ENCODE peak calls at places on chromosomes 12 and 14, in nine cellular contexts. One of them, this sample, is unnamed.

GRCh38 chr14:32941668-32942065 is 3.0 kb downstream of the NPAS3 start:
- DNase-seq in sigmoid colon: no peak
- DNase-seq in GM12865: no peak
- DNase-seq in CD8-positive, alpha-beta memory T cell: no peak
- DNase-seq in A549: no peak
- DNase-seq in neural progenitor cell: no peak
- DNase-seq in OCI-LY7: no peak
- DNase-seq in GM23248: no peak
- DNase-seq in ascending aorta: no peak
- DNase-seq in this sample: no peak

GRCh38 chr14:73623504-73623903 is 11.2 kb downstream of the ACOT6 start:
- DNase-seq in sigmoid colon: no peak
- DNase-seq in GM12865: no peak
- DNase-seq in CD8-positive, alpha-beta memory T cell: no peak
- DNase-seq in A549: no peak
- DNase-seq in neural progenitor cell: no peak
- DNase-seq in OCI-LY7: no peak
- DNase-seq in GM23248: no peak
- DNase-seq in ascending aorta: no peak
- DNase-seq in this sample: no peak

GRCh38 chr14:71538949-71539659 is 393.1 kb upstream of the RGS6 start:
- DNase-seq in sigmoid colon: no peak
- DNase-seq in GM12865: no peak
- DNase-seq in CD8-positive, alpha-beta memory T cell: no peak
- DNase-seq in A549: no peak
- DNase-seq in neural progenitor cell: no peak
- DNase-seq in OCI-LY7: no peak
- DNase-seq in GM23248: peak; percentile 29
- DNase-seq in ascending aorta: no peak
- DNase-seq in this sample: no peak

GRCh38 chr14:44162197-44162596 is 344.9 kb downstream of the FSCB start:
- DNase-seq in sigmoid colon: no peak
- DNase-seq in GM12865: no peak
- DNase-seq in CD8-positive, alpha-beta memory T cell: no peak
- DNase-seq in A549: peak; percentile 12
- DNase-seq in neural progenitor cell: no peak
- DNase-seq in OCI-LY7: peak; percentile 3
- DNase-seq in GM23248: no peak
- DNase-seq in ascending aorta: no peak
- DNase-seq in this sample: no peak

GRCh38 chr12:16020034-16020433 is 108.9 kb downstream of the DERA start:
- DNase-seq in sigmoid colon: no peak
- DNase-seq in GM12865: no peak
- DNase-seq in CD8-positive, alpha-beta memory T cell: no peak
- DNase-seq in A549: no peak
- DNase-seq in neural progenitor cell: no peak
- DNase-seq in OCI-LY7: no peak
- DNase-seq in GM23248: peak; percentile 14
- DNase-seq in ascending aorta: no peak
- DNase-seq in this sample: no peak

GRCh38 chr14:44895716-44896115 is 66.0 kb downstream of the KLHL28 start:
- DNase-seq in sigmoid colon: no peak
- DNase-seq in GM12865: no peak
- DNase-seq in CD8-positive, alpha-beta memory T cell: no peak
- DNase-seq in A549: no peak
- DNase-seq in neural progenitor cell: no peak
- DNase-seq in OCI-LY7: no peak
- DNase-seq in GM23248: peak; percentile 93
- DNase-seq in ascending aorta: no peak
- DNase-seq in this sample: peak; percentile 80

GRCh38 chr14:52650774-52651173 is 44.6 kb downstream of the ERO1A start:
- DNase-seq in sigmoid colon: no peak
- DNase-seq in GM12865: no peak
- DNase-seq in CD8-positive, alpha-beta memory T cell: no peak
- DNase-seq in A549: peak; percentile 36
- DNase-seq in neural progenitor cell: peak; percentile 8
- DNase-seq in OCI-LY7: no peak
- DNase-seq in GM23248: peak; percentile 13
- DNase-seq in ascending aorta: no peak
- DNase-seq in this sample: no peak

GRCh38 chr14:91575469-91576208 is 65.5 kb upstream of the PPP4R3A start:
- DNase-seq in sigmoid colon: no peak
- DNase-seq in GM12865: no peak
- DNase-seq in CD8-positive, alpha-beta memory T cell: no peak
- DNase-seq in A549: no peak
- DNase-seq in neural progenitor cell: peak; percentile 52
- DNase-seq in OCI-LY7: no peak
- DNase-seq in GM23248: no peak
- DNase-seq in ascending aorta: no peak
- DNase-seq in this sample: no peak

GRCh38 chr14:20197459-20197858 is 6.8 kb downstream of the OR11G2 start:
- DNase-seq in sigmoid colon: no peak
- DNase-seq in GM12865: no peak
- DNase-seq in CD8-positive, alpha-beta memory T cell: no peak
- DNase-seq in A549: no peak
- DNase-seq in neural progenitor cell: no peak
- DNase-seq in OCI-LY7: no peak
- DNase-seq in GM23248: no peak
- DNase-seq in ascending aorta: no peak
- DNase-seq in this sample: no peak

GRCh38 chr14:20195911-20196310 is 5.2 kb downstream of the OR11G2 start:
- DNase-seq in sigmoid colon: no peak
- DNase-seq in GM12865: no peak
- DNase-seq in CD8-positive, alpha-beta memory T cell: no peak
- DNase-seq in A549: no peak
- DNase-seq in neural progenitor cell: no peak
- DNase-seq in OCI-LY7: no peak
- DNase-seq in GM23248: peak; percentile 20
- DNase-seq in ascending aorta: no peak
- DNase-seq in this sample: no peak

GRCh38 chr14:20194101-20194500 is 3.4 kb downstream of the OR11G2 start:
- DNase-seq in sigmoid colon: no peak
- DNase-seq in GM12865: no peak
- DNase-seq in CD8-positive, alpha-beta memory T cell: no peak
- DNase-seq in A549: no peak
- DNase-seq in neural progenitor cell: no peak
- DNase-seq in OCI-LY7: no peak
- DNase-seq in GM23248: no peak
- DNase-seq in ascending aorta: no peak
- DNase-seq in this sample: no peak

DNA sequence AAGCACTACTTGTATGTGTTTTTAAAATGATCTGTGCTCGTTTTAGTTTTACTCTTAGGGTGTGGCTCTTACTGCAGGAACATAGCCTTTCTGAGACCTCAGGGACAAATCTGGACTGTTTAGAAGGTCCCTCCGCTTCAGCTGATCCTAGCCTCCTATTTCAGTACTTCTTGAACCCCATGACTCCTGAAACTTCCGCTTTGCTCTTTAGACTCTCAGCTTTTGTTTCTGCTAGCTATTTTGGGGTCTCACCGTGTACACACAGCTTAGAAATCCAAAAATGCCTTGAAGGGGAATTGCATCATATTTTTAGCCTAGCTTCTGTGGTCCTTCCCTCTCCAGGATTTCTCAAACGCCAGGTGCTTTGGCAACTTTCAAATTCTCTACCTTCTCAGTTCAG is 8.3 kb downstream of the OR11G2 start:
- DNase-seq in sigmoid colon: no peak
- DNase-seq in GM12865: no peak
- DNase-seq in CD8-positive, alpha-beta memory T cell: no peak
- DNase-seq in A549: no peak
- DNase-seq in neural progenitor cell: no peak
- DNase-seq in OCI-LY7: no peak
- DNase-seq in GM23248: no peak
- DNase-seq in ascending aorta: no peak
- DNase-seq in this sample: no peak
- H3K4me3 ChIP-seq in sigmoid colon: no peak overlapping the region
- H3K4me3 ChIP-seq in GM12865: no peak overlapping the region
- H3K4me3 ChIP-seq in CD8-positive, alpha-beta memory T cell: no peak overlapping the region
- H3K4me3 ChIP-seq in A549: no peak overlapping the region
- H3K4me3 ChIP-seq in neural progenitor cell: no peak overlapping the region
- H3K4me3 ChIP-seq in OCI-LY7: no peak overlapping the region
- H3K4me3 ChIP-seq in GM23248: no peak overlapping the region
- H3K4me3 ChIP-seq in ascending aorta: no peak overlapping the region
- H3K4me3 ChIP-seq in this sample: no peak overlapping the region

DNA sequence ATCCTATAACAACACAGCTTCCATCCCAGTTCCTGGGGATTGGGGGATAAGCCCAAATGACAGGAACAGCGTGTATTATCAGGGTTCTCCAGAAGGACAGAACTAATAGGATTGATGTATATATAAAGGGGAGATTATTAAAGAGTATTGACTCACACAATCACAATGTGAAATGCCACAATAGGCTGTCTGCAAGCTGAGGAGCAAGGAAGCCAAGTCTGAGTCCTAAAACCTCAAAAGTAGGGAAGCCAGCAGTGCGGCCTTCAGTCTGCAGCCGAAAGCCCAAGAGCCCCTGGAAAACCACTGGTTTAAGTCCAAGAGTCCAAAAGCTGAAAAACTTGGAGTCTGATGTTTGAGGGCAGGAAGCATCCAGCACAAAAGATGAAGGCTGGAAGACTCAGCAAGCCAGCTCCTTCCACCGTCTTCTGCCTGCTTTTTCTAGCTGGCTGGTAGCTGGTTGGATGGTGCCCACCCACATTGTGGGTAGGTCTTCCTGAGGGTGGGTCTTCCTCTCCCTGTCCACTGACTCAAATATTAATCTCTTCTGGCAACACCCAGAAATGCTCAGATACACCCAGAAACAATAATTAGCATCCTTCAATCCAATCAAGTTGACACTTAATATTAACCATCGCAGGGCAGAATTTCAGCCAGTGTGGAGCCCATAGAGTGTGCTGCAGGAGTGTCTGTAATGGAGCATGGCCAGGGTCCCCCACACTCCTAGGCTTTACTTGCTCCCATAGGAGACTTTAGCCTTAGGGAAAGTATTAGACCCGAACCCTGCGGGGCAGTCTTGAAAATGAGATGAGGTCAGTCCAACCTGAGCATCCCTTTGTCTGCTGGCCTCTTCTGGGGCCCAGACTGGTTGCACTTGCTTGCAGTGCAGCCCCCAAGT is 111.1 kb downstream of the SINHCAF start:
- DNase-seq in sigmoid colon: no peak
- DNase-seq in GM12865: no peak
- DNase-seq in CD8-positive, alpha-beta memory T cell: no peak
- DNase-seq in A549: no peak
- DNase-seq in neural progenitor cell: no peak
- DNase-seq in OCI-LY7: no peak
- DNase-seq in GM23248: no peak
- DNase-seq in ascending aorta: no peak
- DNase-seq in this sample: no peak
- H3K4me3 ChIP-seq in sigmoid colon: no peak overlapping the region
- H3K4me3 ChIP-seq in GM12865: no peak overlapping the region
- H3K4me3 ChIP-seq in CD8-positive, alpha-beta memory T cell: no peak overlapping the region
- H3K4me3 ChIP-seq in A549: no peak overlapping the region
- H3K4me3 ChIP-seq in neural progenitor cell: no peak overlapping the region
- H3K4me3 ChIP-seq in OCI-LY7: no peak overlapping the region
- H3K4me3 ChIP-seq in GM23248: no peak overlapping the region
- H3K4me3 ChIP-seq in ascending aorta: no peak overlapping the region
- H3K4me3 ChIP-seq in this sample: no peak overlapping the region

DNA sequence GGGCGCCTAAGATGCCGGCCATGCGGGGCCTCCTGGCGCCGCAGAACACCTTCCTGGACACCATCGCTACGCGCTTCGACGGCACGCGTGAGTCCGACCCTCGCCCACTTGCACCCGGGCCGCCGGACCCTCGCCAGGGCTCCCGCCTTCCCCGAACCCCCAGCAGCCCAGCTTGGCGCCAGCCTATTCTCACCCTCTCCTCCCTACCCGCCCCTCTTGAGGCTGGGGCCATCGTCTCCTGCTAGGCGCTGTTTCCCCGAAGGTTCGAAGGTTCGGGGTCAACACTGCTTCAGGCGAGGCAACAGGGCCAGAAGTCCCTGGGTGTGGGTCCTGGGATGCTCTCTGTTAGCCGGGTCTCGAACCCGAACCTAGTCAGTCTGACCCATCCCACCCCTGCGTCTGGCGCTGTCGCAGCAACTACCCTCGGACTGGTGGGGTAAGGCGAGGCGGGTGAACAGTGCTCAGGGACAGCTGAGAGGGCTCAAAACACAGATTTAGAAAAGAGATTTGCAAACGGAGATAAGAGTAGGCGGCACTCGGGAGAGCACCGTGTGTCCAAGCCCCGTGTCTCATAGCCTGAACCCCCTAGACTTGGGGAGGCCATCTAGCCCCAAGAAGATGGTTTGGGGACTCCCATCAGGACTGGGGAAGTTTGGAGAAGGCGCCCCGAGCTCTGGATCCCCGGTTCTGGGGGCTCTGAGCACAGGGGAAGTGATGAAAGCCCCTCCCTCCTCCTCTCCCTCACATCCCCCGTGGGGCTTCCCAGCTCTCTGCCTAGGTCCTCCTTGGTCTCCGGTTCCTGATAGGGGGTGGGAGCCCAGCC is 787 bp downstream of the KCNH3 start:
- DNase-seq in sigmoid colon: peak; percentile 58
- DNase-seq in GM12865: no peak
- DNase-seq in CD8-positive, alpha-beta memory T cell: no peak
- DNase-seq in A549: no peak
- DNase-seq in neural progenitor cell: no peak
- DNase-seq in OCI-LY7: no peak
- DNase-seq in GM23248: no peak
- DNase-seq in ascending aorta: no peak
- DNase-seq in this sample: no peak
- H3K4me3 ChIP-seq in sigmoid colon: peak overlapping the region; percentile 54
- H3K4me3 ChIP-seq in GM12865: no peak overlapping the region
- H3K4me3 ChIP-seq in CD8-positive, alpha-beta memory T cell: peak overlapping the region; percentile 34
- H3K4me3 ChIP-seq in A549: peak overlapping the region; percentile 76
- H3K4me3 ChIP-seq in neural progenitor cell: no peak overlapping the region
- H3K4me3 ChIP-seq in OCI-LY7: no peak overlapping the region
- H3K4me3 ChIP-seq in GM23248: no peak overlapping the region
- H3K4me3 ChIP-seq in ascending aorta: peak overlapping the region; percentile 51
- H3K4me3 ChIP-seq in this sample: no peak overlapping the region

DNA sequence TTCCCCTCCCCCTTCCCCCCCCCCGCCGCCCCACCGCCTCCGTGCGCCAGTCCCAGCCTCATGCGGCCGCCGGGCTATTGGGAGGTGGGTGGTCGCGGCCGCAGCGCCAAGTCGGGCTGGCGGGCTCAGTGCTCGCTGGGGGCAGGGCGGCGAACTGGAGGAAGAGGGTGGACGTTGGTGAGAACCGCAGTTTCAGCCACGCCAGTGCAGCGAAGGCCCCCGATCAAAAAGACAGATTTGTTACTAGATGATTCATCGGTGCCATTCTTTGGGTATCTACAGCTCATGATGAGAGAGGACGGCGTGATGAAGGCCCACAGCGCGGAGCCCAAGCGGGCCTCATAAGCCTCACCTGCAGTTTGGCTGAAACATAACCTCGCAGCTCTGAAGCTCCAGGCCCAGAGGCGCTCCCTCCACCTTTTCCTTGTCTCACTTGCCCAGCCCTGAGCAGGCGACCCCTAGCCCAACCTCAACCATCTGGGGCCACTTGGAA is 20.0 kb downstream of the SLC2A3 start:
- DNase-seq in sigmoid colon: no peak
- DNase-seq in GM12865: no peak
- DNase-seq in CD8-positive, alpha-beta memory T cell: no peak
- DNase-seq in A549: no peak
- DNase-seq in neural progenitor cell: no peak
- DNase-seq in OCI-LY7: no peak
- DNase-seq in GM23248: no peak
- DNase-seq in ascending aorta: no peak
- DNase-seq in this sample: no peak
- H3K4me3 ChIP-seq in sigmoid colon: peak overlapping the region; percentile 35
- H3K4me3 ChIP-seq in GM12865: no peak overlapping the region
- H3K4me3 ChIP-seq in CD8-positive, alpha-beta memory T cell: no peak overlapping the region
- H3K4me3 ChIP-seq in A549: no peak overlapping the region
- H3K4me3 ChIP-seq in neural progenitor cell: no peak overlapping the region
- H3K4me3 ChIP-seq in OCI-LY7: no peak overlapping the region
- H3K4me3 ChIP-seq in GM23248: no peak overlapping the region
- H3K4me3 ChIP-seq in ascending aorta: no peak overlapping the region
- H3K4me3 ChIP-seq in this sample: peak overlapping the region; percentile 18

This sample was measured in BJ.